ENCODE peak calls at places on chromosomes 16 and 17, in nine cellular contexts. One of them, this sample, is unnamed.

GRCh38 chr17:9971991-9972390 is 66.9 kb upstream of the RCVRN start:
- DNase-seq in ovary: peak; percentile 62
- DNase-seq in stomach: peak; percentile 35
- DNase-seq in IMR-90: peak; percentile 44
- DNase-seq in HCT116: no peak
- DNase-seq in tibial nerve: peak; percentile 58
- DNase-seq in Peyer's patch: no peak
- DNase-seq in sigmoid colon: peak; percentile 84
- DNase-seq in esophagus squamous epithelium: no peak
- DNase-seq in this sample: peak; percentile 12

GRCh38 chr17:7651097-7651958 is 602 bp downstream of the ATP1B2 start:
- DNase-seq in ovary: peak; percentile 60
- DNase-seq in stomach: no peak
- DNase-seq in IMR-90: no peak
- DNase-seq in HCT116: no peak
- DNase-seq in tibial nerve: no peak
- DNase-seq in Peyer's patch: no peak
- DNase-seq in sigmoid colon: no peak
- DNase-seq in esophagus squamous epithelium: no peak
- DNase-seq in this sample: peak; percentile 11

GRCh38 chr16:3509470-3509928 is 8.7 kb downstream of the CLUAP1 start:
- DNase-seq in ovary: no peak
- DNase-seq in stomach: peak; percentile 49
- DNase-seq in IMR-90: no peak
- DNase-seq in HCT116: no peak
- DNase-seq in tibial nerve: no peak
- DNase-seq in Peyer's patch: peak; percentile 71
- DNase-seq in sigmoid colon: peak; percentile 59
- DNase-seq in esophagus squamous epithelium: no peak
- DNase-seq in this sample: no peak

GRCh38 chr17:14803781-14804180 is 461.3 kb downstream of the PMP22 start:
- DNase-seq in ovary: no peak
- DNase-seq in stomach: no peak
- DNase-seq in IMR-90: no peak
- DNase-seq in HCT116: no peak
- DNase-seq in tibial nerve: no peak
- DNase-seq in Peyer's patch: no peak
- DNase-seq in sigmoid colon: no peak
- DNase-seq in esophagus squamous epithelium: no peak
- DNase-seq in this sample: no peak

GRCh38 chr17:82383411-82383810 is 11.8 kb downstream of the UTS2R start:
- DNase-seq in ovary: no peak
- DNase-seq in stomach: no peak
- DNase-seq in IMR-90: no peak
- DNase-seq in HCT116: no peak
- DNase-seq in tibial nerve: no peak
- DNase-seq in Peyer's patch: no peak
- DNase-seq in sigmoid colon: no peak
- DNase-seq in esophagus squamous epithelium: no peak
- DNase-seq in this sample: no peak

GRCh38 chr17:64118452-64118979 is 11.4 kb downstream of the ERN1 start:
- DNase-seq in ovary: peak; percentile 60
- DNase-seq in stomach: peak; percentile 77
- DNase-seq in IMR-90: no peak
- DNase-seq in HCT116: no peak
- DNase-seq in tibial nerve: no peak
- DNase-seq in Peyer's patch: no peak
- DNase-seq in sigmoid colon: peak; percentile 68
- DNase-seq in esophagus squamous epithelium: no peak
- DNase-seq in this sample: peak; percentile 79

GRCh38 chr17:56866496-56866895 is 32.5 kb downstream of the DGKE start:
- DNase-seq in ovary: no peak
- DNase-seq in stomach: no peak
- DNase-seq in IMR-90: no peak
- DNase-seq in HCT116: no peak
- DNase-seq in tibial nerve: no peak
- DNase-seq in Peyer's patch: no peak
- DNase-seq in sigmoid colon: no peak
- DNase-seq in esophagus squamous epithelium: no peak
- DNase-seq in this sample: peak; percentile 49

GRCh38 chr17:78307887-78308633 is 51.8 kb downstream of the SOCS3 start:
- DNase-seq in ovary: peak; percentile 77
- DNase-seq in stomach: no peak
- DNase-seq in IMR-90: no peak
- DNase-seq in HCT116: no peak
- DNase-seq in tibial nerve: no peak
- DNase-seq in Peyer's patch: no peak
- DNase-seq in sigmoid colon: no peak
- DNase-seq in esophagus squamous epithelium: no peak
- DNase-seq in this sample: peak; percentile 64

GRCh38 chr17:80979547-80980378 is 11.9 kb upstream of the CHMP6 start:
- DNase-seq in ovary: no peak
- DNase-seq in stomach: no peak
- DNase-seq in IMR-90: no peak
- DNase-seq in HCT116: no peak
- DNase-seq in tibial nerve: no peak
- DNase-seq in Peyer's patch: no peak
- DNase-seq in sigmoid colon: no peak
- DNase-seq in esophagus squamous epithelium: no peak
- DNase-seq in this sample: no peak

GRCh38 chr16:30895592-30896202 is 717 bp upstream of the CTF1 start:
- DNase-seq in ovary: peak; percentile 36
- DNase-seq in stomach: no peak
- DNase-seq in IMR-90: no peak
- DNase-seq in HCT116: peak; percentile 34
- DNase-seq in tibial nerve: no peak
- DNase-seq in Peyer's patch: no peak
- DNase-seq in sigmoid colon: no peak
- DNase-seq in esophagus squamous epithelium: no peak
- DNase-seq in this sample: no peak

GRCh38 chr17:57486416-57486815 is 230.1 kb downstream of the MSI2 start:
- DNase-seq in ovary: no peak
- DNase-seq in stomach: no peak
- DNase-seq in IMR-90: no peak
- DNase-seq in HCT116: no peak
- DNase-seq in tibial nerve: no peak
- DNase-seq in Peyer's patch: no peak
- DNase-seq in sigmoid colon: no peak
- DNase-seq in esophagus squamous epithelium: no peak
- DNase-seq in this sample: no peak

GRCh38 chr17:13601317-13601775 is 383 bp downstream of the HS3ST3A1 start:
- DNase-seq in ovary: peak; percentile 17
- DNase-seq in stomach: no peak
- DNase-seq in IMR-90: no peak
- DNase-seq in HCT116: no peak
- DNase-seq in tibial nerve: no peak
- DNase-seq in Peyer's patch: no peak
- DNase-seq in sigmoid colon: peak; percentile 65
- DNase-seq in esophagus squamous epithelium: no peak
- DNase-seq in this sample: no peak

GRCh38 chr17:83081561-83082201 is 2.3 kb downstream of the METRNL start:
- DNase-seq in ovary: no peak
- DNase-seq in stomach: peak; percentile 49
- DNase-seq in IMR-90: peak; percentile 43
- DNase-seq in HCT116: no peak
- DNase-seq in tibial nerve: no peak
- DNase-seq in Peyer's patch: peak; percentile 74
- DNase-seq in sigmoid colon: peak; percentile 87
- DNase-seq in esophagus squamous epithelium: no peak
- DNase-seq in this sample: no peak

GRCh38 chr16:88769617-88770458 is 15.2 kb downstream of the PIEZO1 start:
- DNase-seq in ovary: no peak
- DNase-seq in stomach: no peak
- DNase-seq in IMR-90: no peak
- DNase-seq in HCT116: no peak
- DNase-seq in tibial nerve: no peak
- DNase-seq in Peyer's patch: peak; percentile 56
- DNase-seq in sigmoid colon: no peak
- DNase-seq in esophagus squamous epithelium: no peak
- DNase-seq in this sample: peak; percentile 87

GRCh38 chr16:67100569-67101300 is 9.0 kb upstream of the PHAF1 start:
- DNase-seq in ovary: no peak
- DNase-seq in stomach: no peak
- DNase-seq in IMR-90: peak; percentile 56
- DNase-seq in HCT116: no peak
- DNase-seq in tibial nerve: no peak
- DNase-seq in Peyer's patch: no peak
- DNase-seq in sigmoid colon: no peak
- DNase-seq in esophagus squamous epithelium: no peak
- DNase-seq in this sample: no peak

GRCh38 chr17:38460082-38460715 is 31.9 kb downstream of the ARHGAP23 start:
- DNase-seq in ovary: no peak
- DNase-seq in stomach: no peak
- DNase-seq in IMR-90: no peak
- DNase-seq in HCT116: no peak
- DNase-seq in tibial nerve: no peak
- DNase-seq in Peyer's patch: no peak
- DNase-seq in sigmoid colon: no peak
- DNase-seq in esophagus squamous epithelium: no peak
- DNase-seq in this sample: no peak

GRCh38 chr16:67082891-67083290 is 26.9 kb upstream of the PHAF1 start:
- DNase-seq in ovary: no peak
- DNase-seq in stomach: no peak
- DNase-seq in IMR-90: peak; percentile 22
- DNase-seq in HCT116: no peak
- DNase-seq in tibial nerve: no peak
- DNase-seq in Peyer's patch: no peak
- DNase-seq in sigmoid colon: no peak
- DNase-seq in esophagus squamous epithelium: no peak
- DNase-seq in this sample: no peak

GRCh38 chr17:56125830-56126819 is 27.1 kb upstream of the ANKFN1 start:
- DNase-seq in ovary: no peak
- DNase-seq in stomach: no peak
- DNase-seq in IMR-90: peak; percentile 74
- DNase-seq in HCT116: peak; percentile 52
- DNase-seq in tibial nerve: no peak
- DNase-seq in Peyer's patch: no peak
- DNase-seq in sigmoid colon: no peak
- DNase-seq in esophagus squamous epithelium: no peak
- DNase-seq in this sample: peak; percentile 2

DNA sequence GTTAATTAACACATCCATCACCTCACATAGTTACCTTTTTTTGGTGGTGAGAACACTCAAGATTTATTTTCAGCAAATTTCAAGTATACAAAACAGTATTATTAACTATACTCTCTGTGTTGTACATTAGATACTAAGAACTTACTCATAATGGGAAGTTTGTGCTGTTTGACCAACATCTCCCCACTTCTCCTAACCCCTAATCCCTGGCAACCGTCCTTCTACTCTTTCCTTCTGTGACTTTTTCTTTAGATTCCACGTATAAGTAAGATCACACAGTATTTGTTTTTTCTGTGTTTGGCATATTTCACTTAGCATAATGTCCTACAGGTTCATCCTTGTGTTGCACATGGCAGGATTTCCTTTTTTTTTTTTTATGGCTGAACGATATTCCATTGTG is 18.9 kb downstream of the PPM1D start:
- DNase-seq in ovary: no peak
- DNase-seq in stomach: no peak
- DNase-seq in IMR-90: peak; percentile 61
- DNase-seq in HCT116: no peak
- DNase-seq in tibial nerve: no peak
- DNase-seq in Peyer's patch: no peak
- DNase-seq in sigmoid colon: no peak
- DNase-seq in esophagus squamous epithelium: no peak
- DNase-seq in this sample: no peak
- TF ChIP-seq POLR2A in ovary: no peak
- TF ChIP-seq POLR2A in stomach: no peak
- TF ChIP-seq POLR2A in IMR-90: no peak
- TF ChIP-seq POLR2A in HCT116: no peak
- TF ChIP-seq POLR2A in tibial nerve: no peak
- TF ChIP-seq POLR2A in Peyer's patch: no peak
- TF ChIP-seq POLR2A in sigmoid colon: no peak
- TF ChIP-seq POLR2A in esophagus squamous epithelium: no peak
- TF ChIP-seq POLR2A in this sample: no peak

GRCh38 chr17:36625188-36625587 is 23.8 kb downstream of the MRM1 start:
- DNase-seq in ovary: no peak
- DNase-seq in stomach: no peak
- DNase-seq in IMR-90: no peak
- DNase-seq in HCT116: no peak
- DNase-seq in tibial nerve: no peak
- DNase-seq in Peyer's patch: no peak
- DNase-seq in sigmoid colon: no peak
- DNase-seq in esophagus squamous epithelium: no peak
- DNase-seq in this sample: no peak
- H3K4me1 ChIP-seq in ovary: no peaks in the 10 kb centered on the region
- H3K4me1 ChIP-seq in stomach: peaks cover 5% of the 10 kb centered on the region
- H3K4me1 ChIP-seq in IMR-90: no peaks in the 10 kb centered on the region
- H3K4me1 ChIP-seq in HCT116: no peaks in the 10 kb centered on the region
- H3K4me1 ChIP-seq in tibial nerve: no peaks in the 10 kb centered on the region
- H3K4me1 ChIP-seq in Peyer's patch: peaks cover 3% of the 10 kb centered on the region
- H3K4me1 ChIP-seq in sigmoid colon: no peaks in the 10 kb centered on the region
- H3K4me1 ChIP-seq in esophagus squamous epithelium: peaks cover 7% of the 10 kb centered on the region
- H3K4me1 ChIP-seq in this sample: no peaks in the 10 kb centered on the region

GRCh38 chr16:72264776-72265175 is 92.8 kb upstream of the PMFBP1 start:
- DNase-seq in ovary: no peak
- DNase-seq in stomach: no peak
- DNase-seq in IMR-90: no peak
- DNase-seq in HCT116: no peak
- DNase-seq in tibial nerve: no peak
- DNase-seq in Peyer's patch: no peak
- DNase-seq in sigmoid colon: no peak
- DNase-seq in esophagus squamous epithelium: no peak
- DNase-seq in this sample: no peak

GRCh38 chr16:72261127-72261526 is 89.2 kb upstream of the PMFBP1 start:
- DNase-seq in ovary: no peak
- DNase-seq in stomach: no peak
- DNase-seq in IMR-90: no peak
- DNase-seq in HCT116: no peak
- DNase-seq in tibial nerve: no peak
- DNase-seq in Peyer's patch: no peak
- DNase-seq in sigmoid colon: no peak
- DNase-seq in esophagus squamous epithelium: no peak
- DNase-seq in this sample: no peak

DNA sequence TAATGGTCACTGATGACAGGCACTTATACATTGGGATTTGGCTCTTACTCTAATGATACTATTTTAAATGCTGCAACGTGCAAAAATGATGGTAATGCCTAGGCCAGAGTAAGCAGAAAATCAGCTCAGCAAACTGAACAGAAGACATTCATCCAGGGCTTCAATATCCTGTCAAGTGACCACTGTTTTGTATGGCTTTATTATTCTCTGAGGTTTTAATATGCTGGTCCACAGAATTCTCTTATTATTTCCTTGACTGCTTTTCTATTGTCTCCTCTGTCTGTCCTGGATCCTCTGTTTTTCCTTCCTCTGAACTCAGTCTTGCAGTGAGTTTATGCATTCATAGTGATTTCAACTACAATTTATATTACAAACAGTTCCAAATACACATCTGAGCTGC is 90.8 kb upstream of the PMFBP1 start:
- DNase-seq in ovary: no peak
- DNase-seq in stomach: no peak
- DNase-seq in IMR-90: no peak
- DNase-seq in HCT116: no peak
- DNase-seq in tibial nerve: no peak
- DNase-seq in Peyer's patch: no peak
- DNase-seq in sigmoid colon: no peak
- DNase-seq in esophagus squamous epithelium: no peak
- DNase-seq in this sample: no peak
- H3K27ac ChIP-seq in ovary: no peak overlapping the region
- H3K27ac ChIP-seq in stomach: no peak overlapping the region
- H3K27ac ChIP-seq in IMR-90: no peak overlapping the region
- H3K27ac ChIP-seq in HCT116: no peak overlapping the region
- H3K27ac ChIP-seq in tibial nerve: no peak overlapping the region
- H3K27ac ChIP-seq in Peyer's patch: no peak overlapping the region
- H3K27ac ChIP-seq in sigmoid colon: no peak overlapping the region
- H3K27ac ChIP-seq in esophagus squamous epithelium: no peak overlapping the region
- H3K27ac ChIP-seq in this sample: no peak overlapping the region

GRCh38 chr17:45247429-45248131 is 14.3 kb downstream of the SPATA32 start:
- DNase-seq in ovary: peak; percentile 75
- DNase-seq in stomach: peak; percentile 98
- DNase-seq in IMR-90: peak; percentile 90
- DNase-seq in HCT116: peak; percentile 91
- DNase-seq in tibial nerve: peak; percentile 56
- DNase-seq in Peyer's patch: peak; percentile 100
- DNase-seq in sigmoid colon: peak; percentile 90
- DNase-seq in esophagus squamous epithelium: peak; percentile 67
- DNase-seq in this sample: peak; percentile 99
- TF ChIP-seq POLR2A in ovary: no peak
- TF ChIP-seq POLR2A in stomach: no peak
- TF ChIP-seq POLR2A in IMR-90: peak; percentile 29
- TF ChIP-seq POLR2A in HCT116: no peak
- TF ChIP-seq POLR2A in tibial nerve: peak; percentile 19
- TF ChIP-seq POLR2A in Peyer's patch: peak; percentile 92
- TF ChIP-seq POLR2A in sigmoid colon: no peak
- TF ChIP-seq POLR2A in esophagus squamous epithelium: no peak
- TF ChIP-seq POLR2A in this sample: peak; percentile 17